ENCODE peak calls at places on chromosomes 3 and 15, in ten cellular contexts. N is AG10803, I is BE2C, R is IMR-90, W is fibroblast of mammary gland, Q is HFFc6, K is neural crest cell, S is left lung, P is retinal pigment epithelial cell, Y is natural killer cell. M is an unnamed sample.
A peak's percentile ranks its signal among the peaks of the same experiment; 100 is the strongest.

GRCh38 chr3:45665101-45665572 is 24.1 kb upstream of the SACM1L start:
- DNase-seq in N (no peak), I (peak; percentile 34), R (peak; percentile 39), W (peak; percentile 47), Q (peak; percentile 39), K (no peak), S (no peak), P (no peak), Y (peak; percentile 35), M (no peak)

GRCh38 chr3:29275309-29275708 is 5.6 kb upstream of the RBMS3 start:
- DNase-seq in N (peak; percentile 84), I (no peak), R (peak; percentile 61), W (peak; percentile 75), Q (peak; percentile 18), K (no peak), S (no peak), P (no peak), Y (no peak), M (no peak)

GRCh38 chr3:120681018-120681417 is 1.0 kb downstream of the HGD start:
- DNase-seq in N (no peak), I (no peak), R (no peak), W (no peak), Q (no peak), K (no peak), S (no peak), P (no peak), Y (no peak), M (no peak)

GRCh38 chr3:99720985-99721632 is 82.7 kb downstream of the COL8A1 start:
- DNase-seq in N (peak; percentile 59), I (no peak), R (peak; percentile 29), W (peak; percentile 42), Q (peak; percentile 28), K (no peak), S (peak; percentile 79), P (no peak), Y (no peak), M (no peak)

GRCh38 chr15:33671456-33671855 is 296.8 kb upstream of the CHRM5 start:
- DNase-seq in N (no peak), I (no peak), R (no peak), W (no peak), Q (no peak), K (no peak), S (no peak), P (no peak), Y (no peak), M (no peak)

GRCh38 chr3:69422751-69423150 is 36.9 kb upstream of the FRMD4B start:
- DNase-seq in N (peak; percentile 37), I (no peak), R (peak; percentile 31), W (peak; percentile 75), Q (no peak), K (no peak), S (no peak), P (no peak), Y (no peak), M (no peak)

GRCh38 chr3:67377299-67377698 is 277.1 kb downstream of the SUCLG2 start:
- DNase-seq in N (no peak), I (peak; percentile 39), R (no peak), W (no peak), Q (no peak), K (no peak), S (no peak), P (no peak), Y (no peak), M (no peak)

GRCh38 chr3:55069950-55070349 is 142.1 kb upstream of the LRTM1 start:
- DNase-seq in N (no peak), I (no peak), R (no peak), W (no peak), Q (no peak), K (no peak), S (no peak), P (no peak), Y (no peak), M (no peak)

GRCh38 chr3:132253262-132253878 is 63.8 kb upstream of the ACP3 start:
- DNase-seq in N (peak; percentile 67), I (peak; percentile 24), R (peak; percentile 76), W (peak; percentile 81), Q (peak; percentile 61), K (peak; percentile 3), S (no peak), P (no peak), Y (no peak), M (no peak)

GRCh38 chr15:32818758-32819405 is 101.1 kb downstream of the GREM1 start:
- DNase-seq in N (peak; percentile 94), I (no peak), R (peak; percentile 86), W (peak; percentile 90), Q (peak; percentile 25), K (no peak), S (no peak), P (no peak), Y (no peak), M (no peak)

GRCh38 chr3:196513697-196514349 is 1.3 kb downstream of the SMCO1 start:
- DNase-seq in N (peak; percentile 33), I (no peak), R (peak; percentile 64), W (peak; percentile 53), Q (peak; percentile 31), K (no peak), S (no peak), P (no peak), Y (no peak), M (no peak)

GRCh38 chr3:172040976-172041963 is 1.9 kb downstream of the FNDC3B start:
- DNase-seq in N (peak; percentile 78), I (peak; percentile 28), R (peak; percentile 41), W (peak; percentile 48), Q (peak; percentile 55), K (no peak), S (peak; percentile 79), P (no peak), Y (no peak), M (no peak)
- TF ChIP-seq CTCF in N (no peak), I (no peak), R (no peak), W (no peak), Q (peak; percentile 15), K (no peak), S (no peak), P (no peak), Y (no peak), M (peak; percentile 0)

GRCh38 chr3:187136936-187137335 is 2.4 kb downstream of the RPL39L start:
- DNase-seq in N (peak; percentile 41), I (no peak), R (peak; percentile 74), W (peak; percentile 83), Q (peak; percentile 59), K (no peak), S (no peak), P (no peak), Y (no peak), M (peak; percentile 54)

GRCh38 chr3:187139126-187139894 is at the start of gene RPL39L:
- DNase-seq in N (peak; percentile 77), I (peak; percentile 93), R (peak; percentile 76), W (peak; percentile 78), Q (peak; percentile 58), K (peak; percentile 86), S (peak; percentile 93), P (peak; percentile 30), Y (peak; percentile 96), M (peak; percentile 80)

GRCh38 chr3:187136347-187136746 is 2.9 kb downstream of the RPL39L start:
- DNase-seq in N (no peak), I (no peak), R (no peak), W (no peak), Q (no peak), K (no peak), S (no peak), P (no peak), Y (no peak), M (no peak)

GRCh38 chr3:187139895-187140253 is 578 bp upstream of the RPL39L start:
- DNase-seq in N (no peak), I (no peak), R (no peak), W (no peak), Q (no peak), K (no peak), S (no peak), P (no peak), Y (no peak), M (no peak)
- TF ChIP-seq CTCF in N (no peak), I (no peak), R (no peak), W (no peak), Q (no peak), K (peak; percentile 1), S (no peak), P (no peak), Y (peak; percentile 53), M (peak; percentile 48)

GRCh38 chr3:189320511-189320910 is 148.7 kb downstream of the TPRG1 start:
- DNase-seq in N (no peak), I (no peak), R (no peak), W (peak; percentile 21), Q (no peak), K (no peak), S (no peak), P (no peak), Y (no peak), M (no peak)
- TF ChIP-seq CTCF in N (no peak), I (no peak), R (no peak), W (no peak), Q (no peak), K (no peak), S (no peak), P (no peak), Y (no peak), M (no peak)

GRCh38 chr3:58564456-58565160 is 12.6 kb downstream of the FAM107A start:
- DNase-seq in N (peak; percentile 94), I (no peak), R (peak; percentile 77), W (peak; percentile 54), Q (peak; percentile 85), K (no peak), S (no peak), P (peak; percentile 49), Y (no peak), M (no peak)

GRCh38 chr3:58564054-58564453 is 13.1 kb downstream of the FAM107A start:
- DNase-seq in N (no peak), I (no peak), R (no peak), W (no peak), Q (no peak), K (no peak), S (no peak), P (no peak), Y (no peak), M (no peak)

GRCh38 chr3:58562498-58562897 is 14.7 kb downstream of the FAM107A start:
- DNase-seq in N (no peak), I (no peak), R (no peak), W (no peak), Q (no peak), K (no peak), S (no peak), P (no peak), Y (no peak), M (no peak)

GRCh38 chr3:58565621-58566397 is 11.4 kb downstream of the FAM107A start:
- DNase-seq in N (no peak), I (no peak), R (no peak), W (no peak), Q (no peak), K (no peak), S (no peak), P (no peak), Y (no peak), M (no peak)

DNA sequence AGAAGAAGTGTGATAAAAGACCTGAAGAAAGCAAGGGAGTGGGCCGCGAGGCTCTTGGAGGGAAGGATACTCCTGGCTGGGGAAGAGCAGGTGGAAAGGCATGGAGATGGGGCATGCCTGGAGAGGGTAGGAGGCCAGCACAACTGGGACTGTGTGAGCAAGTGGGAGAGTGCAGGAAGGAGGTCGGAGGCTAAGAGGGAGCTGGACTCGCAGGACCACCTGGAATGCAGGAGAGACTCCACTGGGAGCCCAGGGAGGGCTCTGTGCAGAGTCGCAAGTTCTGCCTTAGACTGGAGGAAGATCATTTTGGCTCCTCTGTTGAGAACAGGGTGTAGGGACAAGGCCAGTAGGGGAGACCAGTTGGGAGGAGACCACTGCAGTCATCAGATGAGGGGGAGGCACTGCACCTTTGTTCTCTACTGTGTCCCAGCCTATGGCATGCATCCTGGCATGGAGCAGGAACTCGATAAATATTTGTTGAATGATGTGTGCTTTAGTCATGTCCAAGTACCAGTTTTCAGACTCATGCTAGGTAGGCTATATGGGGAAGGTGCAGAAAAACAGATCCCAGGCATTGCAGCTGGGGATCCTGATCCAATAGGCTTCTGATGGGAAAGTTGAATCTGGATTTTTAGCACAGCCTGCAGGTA is 13.7 kb downstream of the FAM107A start:
- DNase-seq in N (no peak), I (no peak), R (no peak), W (no peak), Q (no peak), K (no peak), S (no peak), P (no peak), Y (no peak), M (no peak)
- TF ChIP-seq CTCF in N (no peak), I (no peak), R (no peak), W (no peak), Q (no peak), K (no peak), S (no peak), P (no peak), Y (no peak), M (no peak)

M was measured in CD14-positive monocyte.